ENCODE peak calls at places on chromosomes 4 and X, in four cellular contexts. L is GM12878, Q is fibroblast of pulmonary artery, O is coronary artery. F is an unnamed sample.

GRCh38 chr4:100819505-100819904 is 301.7 kb upstream of the EMCN start:
- DNase-seq in L (no peak), Q (no peak), O (no peak), F (no peak)

GRCh38 chr4:76011700-76012387 is 4.5 kb upstream of the CXCL9 start:
- DNase-seq in L (peak; percentile 60), Q (peak; percentile 72), O (no peak), F (no peak)

GRCh38 chr4:73615613-73616012 is 4.6 kb downstream of the RASSF6 start:
- DNase-seq in L (no peak), Q (no peak), O (no peak), F (no peak)

GRCh38 chrX:108271397-108271787 is 166.8 kb downstream of the COL4A6 start:
- DNase-seq in L (no peak), Q (no peak), O (no peak), F (no peak)

GRCh38 chrX:49192722-49193328 is 6.7 kb upstream of the PRICKLE3 start:
- DNase-seq in L (no peak), Q (peak; percentile 51), O (no peak), F (no peak)

GRCh38 chr4:627751-628150 is 2.4 kb downstream of the PDE6B start:
- DNase-seq in L (no peak), Q (no peak), O (no peak), F (no peak)

GRCh38 chr4:183503497-183504063 is 1.3 kb upstream of the ING2 start:
- DNase-seq in L (peak; percentile 8), Q (peak; percentile 3), O (no peak), F (no peak)

GRCh38 chr4:150323551-150324325 is 245.5 kb downstream of the DCLK2 start:
- DNase-seq in L (no peak), Q (peak; percentile 33), O (no peak), F (no peak)

GRCh38 chr4:31325300-31325699 is 605.1 kb downstream of the PCDH7 start:
- DNase-seq in L (no peak), Q (no peak), O (no peak), F (no peak)

GRCh38 chr4:5918331-5919030 is 25.6 kb upstream of the CRMP1 start:
- DNase-seq in L (no peak), Q (no peak), O (no peak), F (no peak)

GRCh38 chr4:83331959-83332358 is 2.7 kb downstream of the HPSE start:
- DNase-seq in L (no peak), Q (no peak), O (no peak), F (no peak)

GRCh38 chr4:3046149-3046548 is 28.2 kb downstream of the HTT-AS start:
- DNase-seq in L (no peak), Q (no peak), O (peak; percentile 50), F (no peak)

GRCh38 chrX:58025979-58026378 is 115.7 kb upstream of the ZXDA start:
- DNase-seq in L (no peak), Q (peak; percentile 18), O (no peak), F (no peak)

GRCh38 chr4:122099896-122100295 is 52.2 kb upstream of the BLTP1 start:
- DNase-seq in L (no peak), Q (peak; percentile 12), O (no peak), F (no peak)

GRCh38 chr4:74133786-74134499 is 24.0 kb upstream of the MTHFD2L start:
- DNase-seq in L (peak; percentile 20), Q (peak; percentile 97), O (peak; percentile 81), F (no peak)

GRCh38 chrX:43612400-43612799 is 43.7 kb upstream of the MAOA start:
- DNase-seq in L (no peak), Q (no peak), O (no peak), F (no peak)

GRCh38 chrX:44748014-44748413 is 95.8 kb upstream of the DUSP21 start:
- DNase-seq in L (no peak), Q (peak; percentile 1), O (no peak), F (no peak)

GRCh38 chr4:27084685-27085356 is 224.2 kb downstream of the STIM2 start:
- DNase-seq in L (no peak), Q (peak; percentile 14), O (no peak), F (no peak)

GRCh38 chr4:159926871-159927270 is 824.0 kb downstream of the RAPGEF2 start:
- DNase-seq in L (no peak), Q (no peak), O (no peak), F (no peak)

GRCh38 chr4:159927781-159928180 is 824.9 kb downstream of the RAPGEF2 start:
- DNase-seq in L (no peak), Q (no peak), O (no peak), F (no peak)

GRCh38 chr4:159925770-159926169 is 822.9 kb downstream of the RAPGEF2 start:
- DNase-seq in L (no peak), Q (no peak), O (no peak), F (no peak)

GRCh38 chr4:159922119-159922518 is 819.2 kb downstream of the RAPGEF2 start:
- DNase-seq in L (no peak), Q (no peak), O (no peak), F (no peak)
- H3K4me3 ChIP-seq in L (no peak overlapping the region), Q (no peak overlapping the region), O (no peak overlapping the region), F (no peak overlapping the region)

DNA sequence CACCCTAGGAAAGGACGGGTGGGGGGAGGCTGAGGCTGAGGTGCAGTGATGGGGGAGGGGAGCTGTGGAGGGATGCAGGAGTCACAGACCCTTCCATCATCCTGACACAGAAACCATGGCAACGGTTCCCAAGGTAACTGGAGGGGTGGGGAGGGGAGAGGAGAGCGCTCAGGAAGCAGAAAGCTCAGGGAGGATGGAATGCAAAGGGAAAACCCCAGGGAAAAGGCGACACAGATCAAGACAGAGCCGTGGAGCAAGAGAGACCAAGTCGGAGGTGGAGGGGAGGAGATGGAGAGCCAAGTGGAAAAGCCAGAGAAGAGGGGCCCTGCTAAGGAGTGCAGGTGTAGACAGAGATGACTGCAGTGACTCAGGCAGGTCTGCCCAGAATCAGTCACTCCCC is 14.5 kb downstream of the L1CAM start:
- DNase-seq in L (no peak), Q (no peak), O (no peak), F (no peak)
- H3K4me3 ChIP-seq in L (no peak overlapping the region), Q (no peak overlapping the region), O (no peak overlapping the region), F (no peak overlapping the region)

GRCh38 chrX:153981771-153982533 is 9.4 kb downstream of the TMEM187 start:
- DNase-seq in L (no peak), Q (no peak), O (no peak), F (peak; percentile 46)
- H3K4me3 ChIP-seq in L (no peak overlapping the region), Q (no peak overlapping the region), O (no peak overlapping the region), F (peak overlapping the region; percentile 37)

GRCh38 chrX:39667746-39668507 is 429.8 kb downstream of the BCOR start:
- DNase-seq in L (no peak), Q (no peak), O (no peak), F (no peak)
- H3K4me3 ChIP-seq in L (no peak overlapping the region), Q (no peak overlapping the region), O (no peak overlapping the region), F (no peak overlapping the region)

DNA sequence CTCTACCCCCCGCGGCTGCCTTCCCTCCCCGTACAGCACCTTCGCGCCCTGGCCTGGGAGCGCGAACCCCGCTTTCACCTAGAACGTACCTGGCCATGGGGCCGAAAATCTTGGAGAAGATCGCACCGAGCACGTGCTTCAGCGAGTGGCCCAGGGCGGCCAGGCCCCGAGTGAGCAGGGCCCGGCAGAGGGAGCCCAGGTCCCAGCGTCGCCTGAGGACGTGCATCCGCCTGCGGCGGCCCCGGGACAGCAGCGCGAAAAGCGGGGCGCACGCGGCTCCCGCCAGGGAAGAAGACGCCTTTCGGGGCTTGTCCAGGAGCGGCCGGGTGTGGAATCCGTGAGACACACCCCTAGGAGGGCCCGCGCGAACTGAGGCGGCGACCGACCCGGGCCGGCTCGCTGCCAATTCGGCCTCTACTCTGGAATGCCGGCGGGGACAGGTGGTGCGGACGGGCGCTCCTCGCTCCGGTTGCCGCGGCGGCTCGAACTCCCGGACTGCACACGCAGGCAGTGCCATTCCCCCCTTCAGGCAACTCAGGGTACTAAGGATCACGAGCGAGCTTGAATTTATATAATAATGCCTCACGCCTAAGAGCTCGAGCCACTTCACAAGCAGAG is at the start of gene HS6ST2:
- DNase-seq in L (no peak), Q (no peak), O (no peak), F (no peak)
- H3K4me3 ChIP-seq in L (no peak within 1 kb of the TSS), Q (peak within 1 kb of the TSS; percentile 12), O (peak within 1 kb of the TSS; percentile 69), F (no peak within 1 kb of the TSS)

GRCh38 chr4:13535708-13536361 is 8.5 kb downstream of the NKX3-2 start:
- DNase-seq in L (no peak), Q (no peak), O (no peak), F (no peak)
- H3K4me3 ChIP-seq in L (no peak overlapping the region), Q (no peak overlapping the region), O (no peak overlapping the region), F (no peak overlapping the region)